ENCODE peak calls at places on chromosomes 11 and 22, in seven cellular contexts. One of them, this sample, is unnamed.

GRCh38 chr11:110434952-110435779 is 5.4 kb downstream of the FDX1 start:
- DNase-seq in Caki2: peak
- DNase-seq in kidney glomerular epithelial cell: peak
- DNase-seq in hypothalamus: no peak
- DNase-seq in heart right ventricle: no peak
- DNase-seq in WTC11: peak
- DNase-seq in AG04450: no peak
- DNase-seq in this sample: no peak

GRCh38 chr11:45852018-45852711 is 4.9 kb downstream of the CRY2 start:
- DNase-seq in heart right ventricle: no peak
- DNase-seq in WTC11: peak
- DNase-seq in AG04450: no peak
- DNase-seq in hypothalamus: peak
- DNase-seq in Caki2: no peak
- DNase-seq in kidney glomerular epithelial cell: no peak
- DNase-seq in this sample: no peak

GRCh38 chr11:95716266-95716665 is 73.3 kb downstream of the FAM76B start:
- DNase-seq in hypothalamus: no peak
- DNase-seq in kidney glomerular epithelial cell: no peak
- DNase-seq in WTC11: no peak
- DNase-seq in heart right ventricle: no peak
- DNase-seq in AG04450: no peak
- DNase-seq in Caki2: no peak
- DNase-seq in this sample: no peak

GRCh38 chr22:42376721-42377177 is 55.5 kb downstream of the NFAM1 start:
- DNase-seq in heart right ventricle: peak
- DNase-seq in AG04450: no peak
- DNase-seq in Caki2: peak
- DNase-seq in WTC11: peak
- DNase-seq in hypothalamus: no peak
- DNase-seq in kidney glomerular epithelial cell: no peak
- DNase-seq in this sample: no peak

GRCh38 chr22:33807465-33807864 is 112.8 kb downstream of the LARGE1 start:
- DNase-seq in heart right ventricle: no peak
- DNase-seq in hypothalamus: no peak
- DNase-seq in Caki2: no peak
- DNase-seq in WTC11: no peak
- DNase-seq in kidney glomerular epithelial cell: no peak
- DNase-seq in AG04450: no peak
- DNase-seq in this sample: no peak

GRCh38 chr11:128901655-128902514 is 10.7 kb downstream of the KCNJ5 start:
- DNase-seq in Caki2: no peak
- DNase-seq in kidney glomerular epithelial cell: no peak
- DNase-seq in hypothalamus: no peak
- DNase-seq in heart right ventricle: no peak
- DNase-seq in WTC11: no peak
- DNase-seq in AG04450: no peak
- DNase-seq in this sample: no peak

GRCh38 chr22:32120603-32121002 is 38.5 kb downstream of the C22orf42 start:
- DNase-seq in heart right ventricle: no peak
- DNase-seq in AG04450: no peak
- DNase-seq in Caki2: no peak
- DNase-seq in hypothalamus: no peak
- DNase-seq in WTC11: no peak
- DNase-seq in kidney glomerular epithelial cell: no peak
- DNase-seq in this sample: no peak

GRCh38 chr11:13110929-13111812 is 102.1 kb downstream of the RASSF10 start:
- DNase-seq in AG04450: no peak
- DNase-seq in kidney glomerular epithelial cell: peak
- DNase-seq in heart right ventricle: peak
- DNase-seq in WTC11: no peak
- DNase-seq in Caki2: peak
- DNase-seq in hypothalamus: no peak
- DNase-seq in this sample: peak

GRCh38 chr22:24445481-24446290 is 18.3 kb downstream of the ADORA2A start:
- DNase-seq in hypothalamus: no peak
- DNase-seq in heart right ventricle: no peak
- DNase-seq in AG04450: no peak
- DNase-seq in Caki2: no peak
- DNase-seq in kidney glomerular epithelial cell: no peak
- DNase-seq in WTC11: no peak
- DNase-seq in this sample: no peak